ENCODE peak calls at places on chromosomes 3 and 15, in six cellular contexts. One of them, this sample, is unnamed.

GRCh38 chr15:97978408-97979130 is 18.1 kb downstream of the ARRDC4 start:
- DNase-seq in HuH-7.5: no peak
- DNase-seq in natural killer cell: no peak
- DNase-seq in cardiac fibroblast: peak
- DNase-seq in GM03348: no peak
- DNase-seq in activated naive CD4-positive, alpha-beta T cell: no peak
- DNase-seq in this sample: peak

GRCh38 chr15:74857082-74857655 is 14.2 kb upstream of the ULK3 start:
- DNase-seq in HuH-7.5: no peak
- DNase-seq in cardiac fibroblast: no peak
- DNase-seq in natural killer cell: no peak
- DNase-seq in activated naive CD4-positive, alpha-beta T cell: no peak
- DNase-seq in GM03348: no peak
- DNase-seq in this sample: no peak

GRCh38 chr3:119524931-119525662 is 26.8 kb downstream of the TIMMDC1 start:
- DNase-seq in cardiac fibroblast: peak
- DNase-seq in activated naive CD4-positive, alpha-beta T cell: no peak
- DNase-seq in HuH-7.5: no peak
- DNase-seq in GM03348: peak
- DNase-seq in natural killer cell: no peak
- DNase-seq in this sample: no peak

GRCh38 chr3:190036631-190037030 is 84.1 kb downstream of the P3H2 start:
- DNase-seq in HuH-7.5: no peak
- DNase-seq in cardiac fibroblast: peak
- DNase-seq in GM03348: no peak
- DNase-seq in activated naive CD4-positive, alpha-beta T cell: no peak
- DNase-seq in natural killer cell: no peak
- DNase-seq in this sample: no peak

GRCh38 chr3:153273217-153273616 is 111.2 kb downstream of the RAP2B start:
- DNase-seq in activated naive CD4-positive, alpha-beta T cell: no peak
- DNase-seq in cardiac fibroblast: no peak
- DNase-seq in natural killer cell: no peak
- DNase-seq in HuH-7.5: no peak
- DNase-seq in GM03348: no peak
- DNase-seq in this sample: no peak

GRCh38 chr3:122784436-122784835 is 9.2 kb downstream of the HSPBAP1 start:
- DNase-seq in cardiac fibroblast: peak
- DNase-seq in activated naive CD4-positive, alpha-beta T cell: no peak
- DNase-seq in natural killer cell: no peak
- DNase-seq in GM03348: peak
- DNase-seq in HuH-7.5: no peak
- DNase-seq in this sample: no peak

GRCh38 chr3:154122912-154123559 is 1.8 kb downstream of the ARHGEF26 start:
- DNase-seq in activated naive CD4-positive, alpha-beta T cell: no peak
- DNase-seq in HuH-7.5: no peak
- DNase-seq in natural killer cell: no peak
- DNase-seq in cardiac fibroblast: peak
- DNase-seq in GM03348: peak
- DNase-seq in this sample: no peak

GRCh38 chr15:60340207-60340921 is 57.4 kb downstream of the ANXA2 start:
- DNase-seq in natural killer cell: no peak
- DNase-seq in HuH-7.5: no peak
- DNase-seq in activated naive CD4-positive, alpha-beta T cell: no peak
- DNase-seq in cardiac fibroblast: no peak
- DNase-seq in GM03348: peak
- DNase-seq in this sample: no peak

GRCh38 chr15:100008258-100008657 is 275.0 kb upstream of the LYSMD4 start:
- DNase-seq in GM03348: no peak
- DNase-seq in HuH-7.5: no peak
- DNase-seq in activated naive CD4-positive, alpha-beta T cell: no peak
- DNase-seq in cardiac fibroblast: no peak
- DNase-seq in natural killer cell: no peak
- DNase-seq in this sample: no peak

GRCh38 chr3:134056464-134056891 is 26.8 kb upstream of the SLCO2A1 start:
- DNase-seq in activated naive CD4-positive, alpha-beta T cell: no peak
- DNase-seq in HuH-7.5: no peak
- DNase-seq in cardiac fibroblast: peak
- DNase-seq in natural killer cell: no peak
- DNase-seq in GM03348: no peak
- DNase-seq in this sample: peak

GRCh38 chr3:188286087-188286513 is 132.1 kb downstream of the LPP start:
- DNase-seq in GM03348: peak
- DNase-seq in HuH-7.5: no peak
- DNase-seq in activated naive CD4-positive, alpha-beta T cell: no peak
- DNase-seq in natural killer cell: no peak
- DNase-seq in cardiac fibroblast: peak
- DNase-seq in this sample: no peak

GRCh38 chr15:89669941-89670340 is 9.2 kb downstream of the PLIN1 start:
- DNase-seq in activated naive CD4-positive, alpha-beta T cell: no peak
- DNase-seq in natural killer cell: no peak
- DNase-seq in cardiac fibroblast: no peak
- DNase-seq in HuH-7.5: no peak
- DNase-seq in GM03348: no peak
- DNase-seq in this sample: no peak

GRCh38 chr15:38671675-38672141 is 107.1 kb upstream of the RASGRP1 start:
- DNase-seq in activated naive CD4-positive, alpha-beta T cell: no peak
- DNase-seq in HuH-7.5: no peak
- DNase-seq in natural killer cell: peak
- DNase-seq in GM03348: no peak
- DNase-seq in cardiac fibroblast: no peak
- DNase-seq in this sample: no peak

GRCh38 chr3:131216801-131217200 is 164.8 kb upstream of the NUDT16 start:
- DNase-seq in cardiac fibroblast: peak
- DNase-seq in HuH-7.5: no peak
- DNase-seq in activated naive CD4-positive, alpha-beta T cell: no peak
- DNase-seq in GM03348: peak
- DNase-seq in natural killer cell: no peak
- DNase-seq in this sample: peak

GRCh38 chr15:81274255-81274654 is 49.7 kb downstream of the STARD5 start:
- DNase-seq in natural killer cell: no peak
- DNase-seq in activated naive CD4-positive, alpha-beta T cell: no peak
- DNase-seq in HuH-7.5: no peak
- DNase-seq in cardiac fibroblast: no peak
- DNase-seq in GM03348: no peak
- DNase-seq in this sample: no peak

GRCh38 chr3:159126261-159127020 is 324.6 kb downstream of the MFSD1 start:
- DNase-seq in activated naive CD4-positive, alpha-beta T cell: no peak
- DNase-seq in cardiac fibroblast: no peak
- DNase-seq in HuH-7.5: no peak
- DNase-seq in natural killer cell: no peak
- DNase-seq in GM03348: peak
- DNase-seq in this sample: no peak

GRCh38 chr15:35975941-35976340 is 430.0 kb upstream of the DPH6 start:
- DNase-seq in activated naive CD4-positive, alpha-beta T cell: no peak
- DNase-seq in GM03348: no peak
- DNase-seq in cardiac fibroblast: no peak
- DNase-seq in natural killer cell: no peak
- DNase-seq in HuH-7.5: no peak
- DNase-seq in this sample: no peak

GRCh38 chr3:129248286-129248979 is 973 bp upstream of the COPG1 start:
- DNase-seq in activated naive CD4-positive, alpha-beta T cell: no peak
- DNase-seq in cardiac fibroblast: no peak
- DNase-seq in natural killer cell: no peak
- DNase-seq in GM03348: no peak
- DNase-seq in HuH-7.5: no peak
- DNase-seq in this sample: no peak

GRCh38 chr15:70219256-70219919 is 121.7 kb upstream of the TLE3 start:
- DNase-seq in HuH-7.5: no peak
- DNase-seq in cardiac fibroblast: no peak
- DNase-seq in natural killer cell: no peak
- DNase-seq in GM03348: no peak
- DNase-seq in activated naive CD4-positive, alpha-beta T cell: no peak
- DNase-seq in this sample: no peak

GRCh38 chr15:83854950-83855707 is 201.2 kb downstream of the ADAMTSL3 start:
- DNase-seq in GM03348: no peak
- DNase-seq in HuH-7.5: no peak
- DNase-seq in activated naive CD4-positive, alpha-beta T cell: no peak
- DNase-seq in cardiac fibroblast: peak
- DNase-seq in natural killer cell: no peak
- DNase-seq in this sample: no peak